ENCODE peak calls at places on chromosome 18, in four cellular contexts. One of them, this sample, is unnamed.

GRCh38 chr18:71114550-71115210 is 825.8 kb downstream of the SOCS6 start:
- DNase-seq in prostate gland: no peak
- DNase-seq in CD8-positive, alpha-beta memory T cell: no peak
- DNase-seq in mesendoderm: no peak
- DNase-seq in this sample: no peak

GRCh38 chr18:8868779-8869415 is 163.5 kb downstream of the MTCL1 start:
- DNase-seq in prostate gland: no peak
- DNase-seq in CD8-positive, alpha-beta memory T cell: no peak
- DNase-seq in mesendoderm: no peak
- DNase-seq in this sample: no peak

GRCh38 chr18:59354731-59355130 is 4.3 kb downstream of the LMAN1 start:
- DNase-seq in prostate gland: no peak
- DNase-seq in CD8-positive, alpha-beta memory T cell: no peak
- DNase-seq in mesendoderm: no peak
- DNase-seq in this sample: no peak

GRCh38 chr18:10265560-10266235 is 188.7 kb upstream of the APCDD1 start:
- DNase-seq in prostate gland: no peak
- DNase-seq in CD8-positive, alpha-beta memory T cell: no peak
- DNase-seq in mesendoderm: no peak
- DNase-seq in this sample: no peak

GRCh38 chr18:61546598-61546997 is 213.4 kb downstream of the CDH20 start:
- DNase-seq in prostate gland: no peak
- DNase-seq in CD8-positive, alpha-beta memory T cell: no peak
- DNase-seq in mesendoderm: no peak
- DNase-seq in this sample: no peak

GRCh38 chr18:48874701-48875162 is 76.0 kb downstream of the SMAD7 start:
- DNase-seq in prostate gland: no peak
- DNase-seq in CD8-positive, alpha-beta memory T cell: no peak
- DNase-seq in mesendoderm: no peak
- DNase-seq in this sample: no peak

GRCh38 chr18:63002803-63003445 is 287.6 kb downstream of the PHLPP1 start:
- DNase-seq in prostate gland: no peak
- DNase-seq in CD8-positive, alpha-beta memory T cell: no peak
- DNase-seq in mesendoderm: peak; percentile 55
- DNase-seq in this sample: no peak

GRCh38 chr18:45522371-45522770 is 92.9 kb upstream of the SLC14A2 start:
- DNase-seq in prostate gland: no peak
- DNase-seq in CD8-positive, alpha-beta memory T cell: no peak
- DNase-seq in mesendoderm: no peak
- DNase-seq in this sample: no peak

GRCh38 chr18:22167471-22168151 is 1.8 kb upstream of the GATA6 start:
- DNase-seq in prostate gland: no peak
- DNase-seq in CD8-positive, alpha-beta memory T cell: no peak
- DNase-seq in mesendoderm: peak; percentile 80
- DNase-seq in this sample: peak; percentile 65

GRCh38 chr18:79772865-79773696 is 24.7 kb upstream of the KCNG2 start:
- DNase-seq in prostate gland: no peak
- DNase-seq in CD8-positive, alpha-beta memory T cell: no peak
- DNase-seq in mesendoderm: no peak
- DNase-seq in this sample: no peak

GRCh38 chr18:3367491-3368091 is 82.4 kb upstream of the TGIF1 start:
- DNase-seq in prostate gland: no peak
- DNase-seq in CD8-positive, alpha-beta memory T cell: no peak
- DNase-seq in mesendoderm: no peak
- DNase-seq in this sample: no peak

GRCh38 chr18:73741946-73742345 is 405.7 kb downstream of the FBXO15 start:
- DNase-seq in prostate gland: no peak
- DNase-seq in CD8-positive, alpha-beta memory T cell: no peak
- DNase-seq in mesendoderm: no peak
- DNase-seq in this sample: no peak

GRCh38 chr18:9707381-9708056 is 582 bp upstream of the RAB31 start:
- DNase-seq in prostate gland: no peak
- DNase-seq in CD8-positive, alpha-beta memory T cell: no peak
- DNase-seq in mesendoderm: peak; percentile 54
- DNase-seq in this sample: no peak

GRCh38 chr18:78754311-78755043 is 225.1 kb upstream of the SALL3 start:
- DNase-seq in prostate gland: no peak
- DNase-seq in CD8-positive, alpha-beta memory T cell: no peak
- DNase-seq in mesendoderm: no peak
- DNase-seq in this sample: no peak

GRCh38 chr18:61572871-61573270 is 239.6 kb downstream of the CDH20 start:
- DNase-seq in prostate gland: no peak
- DNase-seq in CD8-positive, alpha-beta memory T cell: no peak
- DNase-seq in mesendoderm: no peak
- DNase-seq in this sample: no peak

GRCh38 chr18:75218064-75218463 is 7.5 kb downstream of the TSHZ1 start:
- DNase-seq in prostate gland: no peak
- DNase-seq in CD8-positive, alpha-beta memory T cell: no peak
- DNase-seq in mesendoderm: no peak
- DNase-seq in this sample: no peak
- H3K4me1 ChIP-seq in prostate gland: peaks cover 5% of the 10 kb centered on the region
- H3K4me1 ChIP-seq in CD8-positive, alpha-beta memory T cell: peaks cover 52% of the 10 kb centered on the region
- H3K4me1 ChIP-seq in mesendoderm: no peaks in the 10 kb centered on the region
- H3K4me1 ChIP-seq in this sample: no peaks in the 10 kb centered on the region

GRCh38 chr18:24802439-24802838 is 342.0 kb downstream of the HRH4 start:
- DNase-seq in prostate gland: no peak
- DNase-seq in CD8-positive, alpha-beta memory T cell: no peak
- DNase-seq in mesendoderm: no peak
- DNase-seq in this sample: no peak

GRCh38 chr18:24797987-24798386 is 337.6 kb downstream of the HRH4 start:
- DNase-seq in prostate gland: no peak
- DNase-seq in CD8-positive, alpha-beta memory T cell: no peak
- DNase-seq in mesendoderm: no peak
- DNase-seq in this sample: no peak

GRCh38 chr18:24801011-24801410 is 340.6 kb downstream of the HRH4 start:
- DNase-seq in prostate gland: no peak
- DNase-seq in CD8-positive, alpha-beta memory T cell: no peak
- DNase-seq in mesendoderm: no peak
- DNase-seq in this sample: no peak

GRCh38 chr18:24799176-24799575 is 338.7 kb downstream of the HRH4 start:
- DNase-seq in prostate gland: no peak
- DNase-seq in CD8-positive, alpha-beta memory T cell: no peak
- DNase-seq in mesendoderm: no peak
- DNase-seq in this sample: no peak

DNA sequence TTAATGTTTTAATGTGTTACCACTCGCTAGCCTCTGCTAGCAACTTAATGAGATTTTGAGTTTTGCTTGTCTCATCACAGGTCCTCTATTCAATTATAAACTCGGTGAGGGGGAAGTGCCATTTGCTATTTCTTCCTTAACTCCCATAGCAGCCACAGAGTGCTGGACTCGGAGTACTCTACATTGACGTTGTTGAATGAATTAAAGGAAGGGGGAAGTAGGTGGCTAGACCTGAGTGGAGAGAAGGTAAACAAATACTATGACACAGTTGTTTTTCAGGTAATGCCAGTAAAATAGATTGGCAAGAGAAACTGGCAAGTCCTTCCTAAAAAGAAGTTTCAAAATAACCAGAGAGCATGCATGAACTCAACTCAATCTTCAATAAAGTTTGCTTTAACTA is 339.3 kb downstream of the HRH4 start:
- DNase-seq in prostate gland: peak; percentile 39
- DNase-seq in CD8-positive, alpha-beta memory T cell: no peak
- DNase-seq in mesendoderm: no peak
- DNase-seq in this sample: no peak
- H3K4me1 ChIP-seq in prostate gland: no peaks in the 10 kb centered on the region
- H3K4me1 ChIP-seq in CD8-positive, alpha-beta memory T cell: no peaks in the 10 kb centered on the region
- H3K4me1 ChIP-seq in mesendoderm: no peaks in the 10 kb centered on the region
- H3K4me1 ChIP-seq in this sample: no peaks in the 10 kb centered on the region

GRCh38 chr18:6837904-6838303 is 108.4 kb downstream of the ARHGAP28 start:
- DNase-seq in prostate gland: no peak
- DNase-seq in CD8-positive, alpha-beta memory T cell: no peak
- DNase-seq in mesendoderm: no peak
- DNase-seq in this sample: no peak
- H3K4me1 ChIP-seq in prostate gland: no peaks in the 10 kb centered on the region
- H3K4me1 ChIP-seq in CD8-positive, alpha-beta memory T cell: no peaks in the 10 kb centered on the region
- H3K4me1 ChIP-seq in mesendoderm: no peaks in the 10 kb centered on the region
- H3K4me1 ChIP-seq in this sample: no peaks in the 10 kb centered on the region

DNA sequence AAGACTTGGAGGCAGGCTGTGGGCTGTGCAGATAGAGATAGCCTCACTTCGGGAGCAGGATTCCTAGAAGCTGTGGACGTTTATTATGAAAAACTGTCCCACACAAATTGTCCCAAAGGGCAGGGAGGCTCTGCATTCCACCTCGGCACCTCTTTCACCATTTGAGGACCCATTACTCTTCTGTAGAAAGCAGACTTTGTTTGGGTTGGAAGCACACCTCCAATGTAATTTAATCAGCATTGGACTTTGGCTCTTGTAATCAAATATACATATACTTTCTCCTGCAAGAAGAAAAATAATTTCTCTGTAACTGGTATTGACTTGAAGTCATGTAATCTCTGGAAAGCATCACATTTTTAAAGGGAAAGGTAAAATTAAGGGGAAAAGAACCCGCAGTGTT is 8.5 kb downstream of the ONECUT2 start:
- DNase-seq in prostate gland: no peak
- DNase-seq in CD8-positive, alpha-beta memory T cell: no peak
- DNase-seq in mesendoderm: no peak
- DNase-seq in this sample: no peak
- H3K4me1 ChIP-seq in prostate gland: no peaks in the 10 kb centered on the region
- H3K4me1 ChIP-seq in CD8-positive, alpha-beta memory T cell: no peaks in the 10 kb centered on the region
- H3K4me1 ChIP-seq in mesendoderm: peaks cover 8% of the 10 kb centered on the region
- H3K4me1 ChIP-seq in this sample: no peaks in the 10 kb centered on the region

This sample was measured in H9.